ENCODE peak calls at places on chromosomes 6 and 20, in ten cellular contexts. M is left ventricle myocardium inferior; W is activated CD8-positive, alpha-beta memory T cell treated with anti-CD3 and anti-CD28 coated beads for 1 hour; Y is stimulated activated naive CD4-positive, alpha-beta T cell treated with Interleukin-2 at 50 U/mL for 16 hours; Z is neural crest cell; J is CD8-positive, alpha-beta T cell; U is fibroblast of the aortic adventitia; S is MV-4-11; E is astrocyte of the spinal cord; T is amygdala. X is an unnamed sample.
A peak's percentile ranks its signal among the peaks of the same experiment; 100 is the strongest.

GRCh38 chr6:82614518-82614917 is 250.9 kb downstream of the TPBG start:
- DNase-seq in M (no peak), W (no peak), Y (no peak), Z (no peak), J (no peak), U (no peak), S (no peak), E (no peak), T (no peak), X (peak; percentile 59)

GRCh38 chr20:1757606-1758507 is 100.3 kb upstream of the SIRPG start:
- DNase-seq in M (no peak), W (no peak), Y (no peak), Z (no peak), J (no peak), U (no peak), S (peak; percentile 59), E (no peak), T (no peak), X (no peak)

GRCh38 chr6:1262704-1263038 is 49.2 kb upstream of the FOXQ1 start:
- DNase-seq in M (no peak), W (no peak), Y (no peak), Z (no peak), J (no peak), U (no peak), S (no peak), E (no peak), T (no peak), X (no peak)

GRCh38 chr6:3825851-3826581 is 23.2 kb upstream of the FAM50B start:
- DNase-seq in M (peak; percentile 86), W (no peak), Y (no peak), Z (no peak), J (no peak), U (peak; percentile 100), S (no peak), E (peak; percentile 98), T (no peak), X (peak; percentile 95)

GRCh38 chr6:105836379-105836778 is 249.8 kb upstream of the PRDM1 start:
- DNase-seq in M (no peak), W (no peak), Y (no peak), Z (no peak), J (no peak), U (no peak), S (no peak), E (no peak), T (no peak), X (no peak)

GRCh38 chr6:3061501-3061941 is 6.8 kb upstream of the RIPK1 start:
- DNase-seq in M (no peak), W (no peak), Y (no peak), Z (no peak), J (no peak), U (peak; percentile 73), S (peak; percentile 17), E (peak; percentile 74), T (no peak), X (no peak)

GRCh38 chr20:24318569-24319352 is 150.7 kb upstream of the SYNDIG1 start:
- DNase-seq in M (no peak), W (no peak), Y (no peak), Z (no peak), J (no peak), U (no peak), S (no peak), E (no peak), T (no peak), X (peak; percentile 22)

GRCh38 chr6:30101939-30102700 is 10.8 kb downstream of the TRIM31 start:
- DNase-seq in M (peak; percentile 93), W (no peak), Y (peak; percentile 71), Z (peak; percentile 77), J (peak; percentile 6), U (peak; percentile 77), S (peak; percentile 95), E (peak; percentile 77), T (peak; percentile 43), X (peak; percentile 97)

GRCh38 chr6:98678481-98678880 is 155.9 kb upstream of the POU3F2 start:
- DNase-seq in M (no peak), W (no peak), Y (no peak), Z (no peak), J (no peak), U (no peak), S (no peak), E (no peak), T (no peak), X (no peak)

GRCh38 chr20:39778847-39779641 is 816.9 kb downstream of the DHX35 start:
- DNase-seq in M (no peak), W (no peak), Y (no peak), Z (no peak), J (no peak), U (peak; percentile 27), S (no peak), E (peak; percentile 52), T (no peak), X (no peak)

GRCh38 chr6:167647333-167647732 is 179.4 kb upstream of the AFDN start:
- DNase-seq in M (no peak), W (no peak), Y (no peak), Z (no peak), J (no peak), U (no peak), S (peak; percentile 74), E (peak; percentile 31), T (no peak), X (peak; percentile 37)

GRCh38 chr20:62951143-62951895 is 1.2 kb upstream of the SLC17A9 start:
- DNase-seq in M (no peak), W (no peak), Y (no peak), Z (no peak), J (no peak), U (no peak), S (no peak), E (no peak), T (no peak), X (no peak)

GRCh38 chr20:36606171-36607116 is 865 bp downstream of the RAB5IF start:
- DNase-seq in M (no peak), W (no peak), Y (peak; percentile 12), Z (no peak), J (no peak), U (peak; percentile 47), S (peak; percentile 72), E (peak; percentile 9), T (no peak), X (no peak)

GRCh38 chr6:159716247-159717086 is 10.8 kb upstream of the WTAP start:
- DNase-seq in M (no peak), W (no peak), Y (no peak), Z (no peak), J (no peak), U (peak; percentile 99), S (peak; percentile 95), E (peak; percentile 88), T (no peak), X (no peak)

GRCh38 chr6:145531032-145531431 is 204.3 kb downstream of the EPM2A start:
- DNase-seq in M (no peak), W (no peak), Y (no peak), Z (no peak), J (no peak), U (no peak), S (no peak), E (no peak), T (no peak), X (no peak)

GRCh38 chr6:32196682-32197616 is 4.5 kb upstream of the GPSM3 start:
- DNase-seq in M (peak; percentile 55), W (no peak), Y (no peak), Z (no peak), J (no peak), U (peak; percentile 12), S (peak; percentile 65), E (peak; percentile 4), T (no peak), X (no peak)

GRCh38 chr20:59696476-59696875 is 92.1 kb downstream of the PHACTR3 start:
- DNase-seq in M (no peak), W (no peak), Y (no peak), Z (no peak), J (no peak), U (no peak), S (no peak), E (no peak), T (peak; percentile 17), X (peak; percentile 30)

GRCh38 chr20:38726849-38727601 is 2.7 kb downstream of the SLC32A1 start:
- DNase-seq in M (no peak), W (no peak), Y (peak; percentile 40), Z (peak; percentile 83), J (no peak), U (no peak), S (no peak), E (no peak), T (no peak), X (peak; percentile 91)

GRCh38 chr6:4394786-4395185 is 259.4 kb upstream of the ECI2 start:
- DNase-seq in M (no peak), W (no peak), Y (no peak), Z (no peak), J (no peak), U (no peak), S (peak; percentile 86), E (no peak), T (no peak), X (peak; percentile 73)

GRCh38 chr6:170209354-170210025 is 81.4 kb downstream of the DLL1 start:
- DNase-seq in M (no peak), W (no peak), Y (no peak), Z (no peak), J (no peak), U (no peak), S (no peak), E (no peak), T (no peak), X (peak; percentile 49)

GRCh38 chr6:33578588-33579011 is 1.5 kb downstream of the BAK1 start:
- DNase-seq in M (no peak), W (no peak), Y (peak; percentile 36), Z (no peak), J (no peak), U (no peak), S (no peak), E (no peak), T (no peak), X (no peak)

GRCh38 chr20:53915459-53916172 is 154.8 kb downstream of the BCAS1 start:
- DNase-seq in M (peak; percentile 95), W (peak; percentile 96), Y (peak; percentile 91), Z (peak; percentile 99), J (peak; percentile 87), U (peak; percentile 90), S (peak; percentile 95), E (peak; percentile 95), T (peak; percentile 30), X (peak; percentile 95)

GRCh38 chr6:11601776-11602605 is 64.4 kb downstream of the TMEM170B start:
- DNase-seq in M (no peak), W (no peak), Y (no peak), Z (no peak), J (no peak), U (no peak), S (no peak), E (no peak), T (no peak), X (peak; percentile 86)

GRCh38 chr20:62642666-62643520 is 590 bp downstream of the SLCO4A1 start:
- DNase-seq in M (no peak), W (no peak), Y (peak; percentile 50), Z (no peak), J (no peak), U (peak; percentile 30), S (no peak), E (no peak), T (no peak), X (no peak)

GRCh38 chr20:59993736-59994484 is 35.7 kb downstream of the CDH26 start:
- DNase-seq in M (no peak), W (no peak), Y (no peak), Z (no peak), J (no peak), U (no peak), S (no peak), E (no peak), T (no peak), X (no peak)

GRCh38 chr20:32737371-32738223 is 5.7 kb downstream of the COMMD7 start:
- DNase-seq in M (no peak), W (no peak), Y (no peak), Z (no peak), J (no peak), U (peak; percentile 87), S (peak; percentile 56), E (peak; percentile 91), T (no peak), X (no peak)

GRCh38 chr6:116530436-116530835 is 15.0 kb downstream of the TRAPPC3L start:
- DNase-seq in M (no peak), W (no peak), Y (no peak), Z (no peak), J (no peak), U (no peak), S (no peak), E (peak; percentile 53), T (no peak), X (no peak)

GRCh38 chr6:82353848-82354247 is 9.8 kb upstream of the TPBG start:
- DNase-seq in M (no peak), W (no peak), Y (no peak), Z (no peak), J (no peak), U (no peak), S (no peak), E (no peak), T (no peak), X (no peak)

X was measured in islet precursor cell.